ENCODE peak calls at places on chromosome 10, in four cellular contexts. One of them, this sample, is unnamed.

GRCh38 chr10:126042906-126043305 is 146.5 kb downstream of the FANK1 start:
- DNase-seq in colonic mucosa: no peak
- DNase-seq in activated CD8-positive, alpha-beta memory T cell treated with anti-CD3 and anti-CD28 coated beads for 24 hours: no peak
- DNase-seq in effector memory CD4-positive, alpha-beta T cell: no peak
- DNase-seq in this sample: no peak

GRCh38 chr10:132326925-132327324 is 5.1 kb upstream of the LRRC27 start:
- DNase-seq in effector memory CD4-positive, alpha-beta T cell: no peak
- DNase-seq in colonic mucosa: no peak
- DNase-seq in activated CD8-positive, alpha-beta memory T cell treated with anti-CD3 and anti-CD28 coated beads for 24 hours: no peak
- DNase-seq in this sample: no peak

GRCh38 chr10:26310361-26310760 is 93.8 kb downstream of the GAD2 start:
- DNase-seq in effector memory CD4-positive, alpha-beta T cell: no peak
- DNase-seq in activated CD8-positive, alpha-beta memory T cell treated with anti-CD3 and anti-CD28 coated beads for 24 hours: no peak
- DNase-seq in colonic mucosa: no peak
- DNase-seq in this sample: no peak

GRCh38 chr10:127925471-127926207 is 18.7 kb downstream of the PTPRE start:
- DNase-seq in colonic mucosa: no peak
- DNase-seq in activated CD8-positive, alpha-beta memory T cell treated with anti-CD3 and anti-CD28 coated beads for 24 hours: no peak
- DNase-seq in effector memory CD4-positive, alpha-beta T cell: no peak
- DNase-seq in this sample: no peak

GRCh38 chr10:93554760-93555432 is 11.6 kb upstream of the FFAR4 start:
- DNase-seq in effector memory CD4-positive, alpha-beta T cell: no peak
- DNase-seq in activated CD8-positive, alpha-beta memory T cell treated with anti-CD3 and anti-CD28 coated beads for 24 hours: peak; percentile 70
- DNase-seq in colonic mucosa: peak; percentile 88
- DNase-seq in this sample: peak; percentile 56

GRCh38 chr10:27369832-27370231 is 129.2 kb upstream of the ACBD5 start:
- DNase-seq in effector memory CD4-positive, alpha-beta T cell: no peak
- DNase-seq in colonic mucosa: no peak
- DNase-seq in activated CD8-positive, alpha-beta memory T cell treated with anti-CD3 and anti-CD28 coated beads for 24 hours: no peak
- DNase-seq in this sample: no peak

GRCh38 chr10:59388577-59388976 is 26.2 kb upstream of the FAM13C start:
- DNase-seq in colonic mucosa: no peak
- DNase-seq in activated CD8-positive, alpha-beta memory T cell treated with anti-CD3 and anti-CD28 coated beads for 24 hours: no peak
- DNase-seq in effector memory CD4-positive, alpha-beta T cell: no peak
- DNase-seq in this sample: no peak

GRCh38 chr10:71269301-71270288 is 49.5 kb upstream of the SLC29A3 start:
- DNase-seq in colonic mucosa: no peak
- DNase-seq in effector memory CD4-positive, alpha-beta T cell: no peak
- DNase-seq in activated CD8-positive, alpha-beta memory T cell treated with anti-CD3 and anti-CD28 coated beads for 24 hours: no peak
- DNase-seq in this sample: peak; percentile 26

GRCh38 chr10:33223326-33224014 is 111.0 kb downstream of the NRP1 start:
- DNase-seq in effector memory CD4-positive, alpha-beta T cell: no peak
- DNase-seq in colonic mucosa: no peak
- DNase-seq in activated CD8-positive, alpha-beta memory T cell treated with anti-CD3 and anti-CD28 coated beads for 24 hours: no peak
- DNase-seq in this sample: peak; percentile 33

GRCh38 chr10:104427983-104428382 is 74.3 kb downstream of the CFAP58 start:
- DNase-seq in effector memory CD4-positive, alpha-beta T cell: no peak
- DNase-seq in activated CD8-positive, alpha-beta memory T cell treated with anti-CD3 and anti-CD28 coated beads for 24 hours: no peak
- DNase-seq in colonic mucosa: no peak
- DNase-seq in this sample: no peak

GRCh38 chr10:14587540-14588083 is 187.1 kb downstream of the FAM107B start:
- DNase-seq in activated CD8-positive, alpha-beta memory T cell treated with anti-CD3 and anti-CD28 coated beads for 24 hours: no peak
- DNase-seq in colonic mucosa: no peak
- DNase-seq in effector memory CD4-positive, alpha-beta T cell: no peak
- DNase-seq in this sample: no peak

GRCh38 chr10:14570800-14571199 is 203.9 kb downstream of the FAM107B start:
- DNase-seq in activated CD8-positive, alpha-beta memory T cell treated with anti-CD3 and anti-CD28 coated beads for 24 hours: no peak
- DNase-seq in colonic mucosa: no peak
- DNase-seq in effector memory CD4-positive, alpha-beta T cell: no peak
- DNase-seq in this sample: no peak

GRCh38 chr10:42645103-42645502 is 6.7 kb upstream of the ZNF33B start:
- DNase-seq in colonic mucosa: no peak
- DNase-seq in activated CD8-positive, alpha-beta memory T cell treated with anti-CD3 and anti-CD28 coated beads for 24 hours: no peak
- DNase-seq in effector memory CD4-positive, alpha-beta T cell: no peak
- DNase-seq in this sample: no peak

GRCh38 chr10:71285180-71285545 is 33.9 kb upstream of the SLC29A3 start:
- DNase-seq in activated CD8-positive, alpha-beta memory T cell treated with anti-CD3 and anti-CD28 coated beads for 24 hours: peak; percentile 76
- DNase-seq in colonic mucosa: peak; percentile 46
- DNase-seq in effector memory CD4-positive, alpha-beta T cell: no peak
- DNase-seq in this sample: peak; percentile 29

GRCh38 chr10:116053910-116054309 is 219.1 kb downstream of the GFRA1 start:
- DNase-seq in colonic mucosa: no peak
- DNase-seq in effector memory CD4-positive, alpha-beta T cell: no peak
- DNase-seq in activated CD8-positive, alpha-beta memory T cell treated with anti-CD3 and anti-CD28 coated beads for 24 hours: no peak
- DNase-seq in this sample: no peak

GRCh38 chr10:49668684-49669083 is 10.8 kb upstream of the C10orf53 start:
- DNase-seq in activated CD8-positive, alpha-beta memory T cell treated with anti-CD3 and anti-CD28 coated beads for 24 hours: no peak
- DNase-seq in effector memory CD4-positive, alpha-beta T cell: no peak
- DNase-seq in colonic mucosa: no peak
- DNase-seq in this sample: no peak

GRCh38 chr10:102408728-102409603 is 9.6 kb downstream of the PSD start:
- DNase-seq in colonic mucosa: no peak
- DNase-seq in activated CD8-positive, alpha-beta memory T cell treated with anti-CD3 and anti-CD28 coated beads for 24 hours: peak; percentile 88
- DNase-seq in effector memory CD4-positive, alpha-beta T cell: peak; percentile 36
- DNase-seq in this sample: no peak

GRCh38 chr10:1561731-1562337 is 175.5 kb downstream of the ADARB2 start:
- DNase-seq in effector memory CD4-positive, alpha-beta T cell: no peak
- DNase-seq in colonic mucosa: no peak
- DNase-seq in activated CD8-positive, alpha-beta memory T cell treated with anti-CD3 and anti-CD28 coated beads for 24 hours: no peak
- DNase-seq in this sample: no peak

GRCh38 chr10:24722131-24722675 is 1.5 kb downstream of the ARHGAP21 start:
- DNase-seq in activated CD8-positive, alpha-beta memory T cell treated with anti-CD3 and anti-CD28 coated beads for 24 hours: no peak
- DNase-seq in effector memory CD4-positive, alpha-beta T cell: no peak
- DNase-seq in colonic mucosa: no peak
- DNase-seq in this sample: no peak

GRCh38 chr10:120387326-120387725 is 69.7 kb upstream of the PLPP4 start:
- DNase-seq in colonic mucosa: no peak
- DNase-seq in effector memory CD4-positive, alpha-beta T cell: no peak
- DNase-seq in activated CD8-positive, alpha-beta memory T cell treated with anti-CD3 and anti-CD28 coated beads for 24 hours: no peak
- DNase-seq in this sample: peak; percentile 71

GRCh38 chr10:121188005-121188404 is 336.8 kb downstream of the WDR11 start:
- DNase-seq in colonic mucosa: peak; percentile 32
- DNase-seq in activated CD8-positive, alpha-beta memory T cell treated with anti-CD3 and anti-CD28 coated beads for 24 hours: no peak
- DNase-seq in effector memory CD4-positive, alpha-beta T cell: no peak
- DNase-seq in this sample: peak; percentile 5

GRCh38 chr10:3484306-3485187 is 300.5 kb downstream of the KLF6 start:
- DNase-seq in effector memory CD4-positive, alpha-beta T cell: no peak
- DNase-seq in colonic mucosa: no peak
- DNase-seq in activated CD8-positive, alpha-beta memory T cell treated with anti-CD3 and anti-CD28 coated beads for 24 hours: no peak
- DNase-seq in this sample: peak; percentile 75